ENCODE peak calls at places on chromosome 1, in ten cellular contexts. N is GM19239; W is stimulated activated CD4-positive, alpha-beta T cell treated with anti-CD3 and anti-CD28 coated beads, TNF-alpha, amount 100 ng/mL, for 1 hour; D is ovary; Z is A172; X is neural progenitor cell; C is stimulated activated CD8-positive, alpha-beta memory T cell treated with anti-CD3 and anti-CD28 coated beads, Interleukin-12 subunit alpha, Interleukin-12 subunit beta, amount 100 ng/mL, for 1 hour; F is fibroblast of lung; Y is AG04450; G is progenitor cell of endocrine pancreas. K is an unnamed sample.

GRCh38 chr1:226541231-226541630 is 7.3 kb upstream of the STUM start:
- DNase-seq in N (no peak), W (no peak), D (no peak), Z (no peak), X (no peak), C (no peak), F (no peak), Y (no peak), G (no peak), K (no peak)

GRCh38 chr1:6545276-6545934 is 8.9 kb downstream of the NOL9 start:
- DNase-seq in N (no peak), W (no peak), D (no peak), Z (peak; percentile 28), X (no peak), C (no peak), F (no peak), Y (no peak), G (no peak), K (no peak)

GRCh38 chr1:84255586-84255985 is 45.9 kb upstream of the SAMD13 start:
- DNase-seq in N (no peak), W (no peak), D (no peak), Z (no peak), X (no peak), C (no peak), F (no peak), Y (no peak), G (no peak), K (no peak)

GRCh38 chr1:11526071-11526895 is 47.3 kb downstream of the DISP3 start:
- DNase-seq in N (no peak), W (no peak), D (no peak), Z (no peak), X (no peak), C (no peak), F (no peak), Y (no peak), G (no peak), K (no peak)

GRCh38 chr1:78280626-78281025 is 210.1 kb upstream of the PTGFR start:
- DNase-seq in N (no peak), W (no peak), D (no peak), Z (no peak), X (no peak), C (no peak), F (no peak), Y (no peak), G (no peak), K (peak; percentile 74)

GRCh38 chr1:226550671-226551041 is 2.1 kb downstream of the STUM start:
- DNase-seq in N (no peak), W (no peak), D (no peak), Z (no peak), X (no peak), C (no peak), F (no peak), Y (no peak), G (no peak), K (no peak)

GRCh38 chr1:240792915-240793525 is 181.1 kb upstream of the GREM2 start:
- DNase-seq in N (no peak), W (no peak), D (no peak), Z (no peak), X (no peak), C (no peak), F (no peak), Y (no peak), G (no peak), K (no peak)

GRCh38 chr1:156262461-156263287 is 14.8 kb upstream of the PAQR6 start:
- DNase-seq in N (no peak), W (no peak), D (no peak), Z (peak; percentile 99), X (no peak), C (no peak), F (peak; percentile 58), Y (no peak), G (no peak), K (peak; percentile 67)

GRCh38 chr1:184163674-184164470 is 112.3 kb downstream of the TSEN15 start:
- DNase-seq in N (peak; percentile 14), W (no peak), D (no peak), Z (peak; percentile 76), X (no peak), C (no peak), F (peak; percentile 78), Y (peak; percentile 47), G (no peak), K (peak; percentile 38)

GRCh38 chr1:99535470-99536164 is 110.3 kb upstream of the PALMD start:
- DNase-seq in N (no peak), W (no peak), D (no peak), Z (peak; percentile 29), X (no peak), C (no peak), F (no peak), Y (no peak), G (no peak), K (no peak)

GRCh38 chr1:36880155-36881070 is 153.9 kb downstream of the GRIK3 start:
- DNase-seq in N (no peak), W (no peak), D (no peak), Z (no peak), X (no peak), C (no peak), F (no peak), Y (no peak), G (peak; percentile 9), K (no peak)

GRCh38 chr1:153563991-153564390 is 1.7 kb downstream of the S100A2 start:
- DNase-seq in N (no peak), W (no peak), D (no peak), Z (no peak), X (no peak), C (no peak), F (no peak), Y (no peak), G (no peak), K (no peak)

GRCh38 chr1:32219022-32219421 is 3.1 kb downstream of the TMEM234 start:
- DNase-seq in N (no peak), W (no peak), D (no peak), Z (no peak), X (no peak), C (no peak), F (no peak), Y (no peak), G (no peak), K (no peak)

K was measured in adipocyte.